ENCODE peak calls at places on chromosomes 3 and 15, in four cellular contexts. X, Q, O and G are unnamed samples.

GRCh38 chr3:142964150-142964498 is 650 bp upstream of the PAQR9 start:
- DNase-seq in O (no peak), Q (no peak), X (no peak), G (no peak)

GRCh38 chr3:122508135-122508914 is 6.4 kb downstream of the KPNA1 start:
- DNase-seq in Q (no peak), X (no peak), O (no peak), G (no peak)

GRCh38 chr3:159733194-159733860 is 255.3 kb upstream of the IL12A start:
- DNase-seq in O (no peak), X (no peak), Q (no peak), G (no peak)

GRCh38 chr3:89145995-89146394 is 38.6 kb downstream of the EPHA3 start:
- DNase-seq in Q (no peak), X (no peak), O (no peak), G (no peak)

GRCh38 chr3:12316253-12316652 is 27.4 kb downstream of the PPARG start:
- DNase-seq in Q (no peak), X (no peak), O (no peak), G (no peak)

GRCh38 chr15:69553686-69554085 is 101.1 kb downstream of the RPLP1 start:
- DNase-seq in O (peak), Q (no peak), X (no peak), G (peak)

GRCh38 chr15:59399465-59400102 is 26.9 kb upstream of the MYO1E start:
- DNase-seq in X (no peak), Q (no peak), O (no peak), G (no peak)

GRCh38 chr3:60461199-60461598 is 790.1 kb downstream of the FHIT start:
- DNase-seq in X (no peak), Q (no peak), O (no peak), G (no peak)

GRCh38 chr15:73902121-73903020 is 23.9 kb upstream of the LOXL1 start:
- DNase-seq in Q (no peak), O (no peak), X (no peak), G (no peak)

GRCh38 chr3:131794766-131795381 is 239.9 kb downstream of the CPNE4 start:
- DNase-seq in Q (no peak), O (peak), X (peak), G (peak)

GRCh38 chr15:30885814-30886213 is 17.9 kb upstream of the FAN1 start:
- DNase-seq in Q (no peak), X (no peak), O (peak), G (no peak)

GRCh38 chr3:186044973-186045372 is 63.9 kb downstream of the ETV5 start:
- DNase-seq in Q (no peak), X (no peak), O (no peak), G (no peak)

GRCh38 chr3:150073513-150073912 is 102.8 kb upstream of the PFN2 start:
- DNase-seq in O (no peak), X (no peak), Q (no peak), G (no peak)

GRCh38 chr3:195875482-195876236 is 32.7 kb downstream of the TNK2 start:
- DNase-seq in O (peak), X (no peak), Q (no peak), G (no peak)

GRCh38 chr3:52291508-52292181 is 4.0 kb downstream of the GLYCTK start:
- DNase-seq in O (peak), X (no peak), Q (no peak), G (peak)

GRCh38 chr15:71496336-71496955 is 313.9 kb upstream of the NR2E3 start:
- DNase-seq in O (no peak), Q (no peak), X (no peak), G (no peak)

GRCh38 chr3:13951184-13951583 is 71.3 kb upstream of the WNT7A start:
- DNase-seq in Q (no peak), X (no peak), O (peak), G (peak)

GRCh38 chr3:159806412-159806811 is 182.2 kb upstream of the IL12A start:
- DNase-seq in X (no peak), O (no peak), Q (no peak), G (no peak)

GRCh38 chr3:125087768-125088391 is 32.1 kb upstream of the HEG1 start:
- DNase-seq in O (no peak), X (no peak), Q (no peak), G (no peak)

GRCh38 chr3:197516517-197516889 is 39.3 kb downstream of the BDH1 start:
- DNase-seq in O (peak), X (peak), Q (no peak), G (peak)

GRCh38 chr3:124758851-124759635 is 28.8 kb downstream of the UMPS start:
- DNase-seq in O (no peak), Q (no peak), X (no peak), G (no peak)

GRCh38 chr15:62474771-62475124 is 309.7 kb upstream of the C2CD4B start:
- DNase-seq in O (no peak), X (no peak), Q (no peak), G (no peak)

GRCh38 chr3:5194801-5195509 is 7.4 kb downstream of the EDEM1 start:
- DNase-seq in X (peak), Q (no peak), O (peak), G (peak)

GRCh38 chr3:113084777-113085176 is 94.0 kb downstream of the GTPBP8 start:
- DNase-seq in Q (no peak), O (no peak), X (no peak), G (no peak)

GRCh38 chr15:78550194-78550593 is 9.9 kb downstream of the PSMA4 start:
- DNase-seq in X (no peak), Q (no peak), O (no peak), G (no peak)

GRCh38 chr3:155323063-155323666 is 29.7 kb upstream of the STRIT1 start:
- DNase-seq in X (peak), Q (no peak), O (peak), G (peak)

GRCh38 chr3:115858995-115859807 is 235.9 kb downstream of the GAP43 start:
- DNase-seq in O (no peak), X (no peak), Q (no peak), G (no peak)

GRCh38 chr3:62632510-62633294 is 242.5 kb downstream of the CADPS start:
- DNase-seq in O (no peak), X (no peak), Q (no peak), G (no peak)

GRCh38 chr15:93347917-93348316 is 258.9 kb upstream of the RGMA start:
- DNase-seq in O (no peak), X (no peak), Q (no peak), G (no peak)

GRCh38 chr15:88015228-88015860 is 241.2 kb downstream of the NTRK3 start:
- DNase-seq in Q (no peak), X (no peak), O (no peak), G (no peak)

GRCh38 chr3:14494279-14494972 is 45.7 kb downstream of the GRIP2 start:
- DNase-seq in Q (no peak), X (no peak), O (no peak), G (no peak)

GRCh38 chr3:108430540-108430939 is 79.9 kb downstream of the MYH15 start:
- DNase-seq in Q (no peak), O (no peak), X (no peak), G (no peak)

GRCh38 chr15:47548986-47549385 is 168.3 kb upstream of the SEMA6D start:
- DNase-seq in O (no peak), X (no peak), Q (no peak), G (no peak)

GRCh38 chr3:129162729-129163579 is 2.1 kb upstream of the ISY1 start:
- DNase-seq in X (no peak), Q (no peak), O (peak), G (no peak)

GRCh38 chr15:69515508-69516290 is 63.1 kb downstream of the RPLP1 start:
- DNase-seq in O (no peak), X (no peak), Q (no peak), G (no peak)

GRCh38 chr15:68643216-68643830 is 64.5 kb downstream of the CORO2B start:
- DNase-seq in Q (no peak), O (no peak), X (no peak), G (no peak)

GRCh38 chr15:96047255-96047931 is 283.1 kb upstream of the NR2F2 start:
- DNase-seq in X (no peak), O (no peak), Q (no peak), G (no peak)